ENCODE peak calls at places on chromosomes 5 and 9, in seven cellular contexts. V is right cardiac atrium; D is upper lobe of left lung; B is activated CD8-positive, alpha-beta T cell treated with anti-CD3 and anti-CD28 coated beads, Interleukin-2, amount 10 ng/mL, durations not matched to agents 7 days and 5 days; S is aorta; U is T-cell; H is naive thymus-derived CD8-positive, alpha-beta T cell. R is an unnamed sample.

GRCh38 chr9:107316795-107317661 is 33.9 kb downstream of the RAD23B start:
- ATAC-seq in U (no peak), D (no peak), H (no peak), V (no peak), S (no peak), B (no peak), R (peak)

GRCh38 chr5:50749181-50749580 is 82.7 kb downstream of the PARP8 start:
- ATAC-seq in H (no peak), V (no peak), U (no peak), S (no peak), B (no peak), D (no peak), R (no peak)

GRCh38 chr9:77764894-77765780 is 117.0 kb upstream of the GNA14 start:
- ATAC-seq in H (no peak), S (no peak), B (no peak), U (no peak), D (peak), V (no peak), R (no peak)

GRCh38 chr5:119071573-119071874 is 637 bp downstream of the DMXL1 start:
- ATAC-seq in S (peak), U (no peak), D (peak), B (no peak), V (peak), H (no peak), R (peak)

GRCh38 chr5:107092695-107093094 is 578.0 kb downstream of the EFNA5 start:
- ATAC-seq in D (no peak), U (no peak), S (no peak), B (no peak), V (no peak), H (no peak), R (no peak)

GRCh38 chr9:86903461-86904010 is 43.8 kb downstream of the GAS1 start:
- ATAC-seq in H (no peak), B (no peak), V (peak), U (no peak), S (no peak), D (no peak), R (no peak)

GRCh38 chr9:123657099-123657498 is 272.8 kb downstream of the DENND1A start:
- ATAC-seq in H (no peak), S (no peak), B (no peak), D (no peak), U (no peak), V (no peak), R (no peak)

GRCh38 chr5:35198096-35198495 is 32.2 kb downstream of the PRLR start:
- ATAC-seq in U (no peak), D (peak), S (peak), H (no peak), V (peak), B (no peak), R (no peak)

GRCh38 chr5:9838906-9839305 is 208.8 kb upstream of the TAS2R1 start:
- ATAC-seq in H (no peak), V (no peak), S (no peak), B (no peak), D (no peak), U (no peak), R (no peak)

GRCh38 chr9:715743-716400 is 125.6 kb upstream of the DMRT1 start:
- ATAC-seq in U (no peak), B (no peak), S (peak), V (peak), D (peak), H (no peak), R (no peak)

GRCh38 chr5:95879661-95880060 is 57.1 kb upstream of the GLRX start:
- ATAC-seq in H (no peak), S (no peak), B (no peak), V (no peak), D (no peak), U (no peak), R (no peak)

GRCh38 chr9:128152781-128153116 is 3.5 kb downstream of the LCN2 start:
- ATAC-seq in B (no peak), U (no peak), H (no peak), V (no peak), S (no peak), D (no peak), R (no peak)

GRCh38 chr9:124500796-124501611 is 6.2 kb downstream of the NR5A1 start:
- ATAC-seq in B (no peak), D (no peak), S (no peak), V (no peak), U (no peak), H (no peak), R (no peak)

GRCh38 chr5:51386916-51387853 is 3.9 kb downstream of the ISL1 start:
- ATAC-seq in B (no peak), V (no peak), H (no peak), U (no peak), S (peak), D (no peak), R (no peak)

GRCh38 chr9:124505901-124506346 is 1.3 kb downstream of the NR5A1 start:
- ATAC-seq in B (no peak), V (no peak), D (no peak), H (no peak), U (no peak), S (no peak), R (no peak)

GRCh38 chr9:74598874-74599273 is 101.7 kb downstream of the RORB start:
- ATAC-seq in B (no peak), H (no peak), U (no peak), D (no peak), V (no peak), S (no peak), R (no peak)

GRCh38 chr5:44679200-44679599 is 129.5 kb upstream of the MRPS30 start:
- ATAC-seq in S (peak), V (no peak), D (no peak), U (peak), H (no peak), B (no peak), R (no peak)

GRCh38 chr9:101375546-101375945 is 9.3 kb downstream of the BAAT start:
- ATAC-seq in H (no peak), S (no peak), D (peak), B (no peak), U (no peak), V (no peak), R (no peak)

GRCh38 chr5:14250094-14250777 is 107.1 kb downstream of the TRIO start:
- ATAC-seq in D (peak), H (no peak), U (no peak), B (no peak), S (peak), V (peak), R (no peak)

GRCh38 chr5:59296317-59297264 is 596.9 kb downstream of the PDE4D start:
- ATAC-seq in V (peak), H (no peak), D (peak), B (no peak), S (no peak), U (no peak), R (no peak)

GRCh38 chr5:122259995-122260394 is 52.0 kb upstream of the SNCAIP start:
- ATAC-seq in D (peak), V (no peak), B (no peak), H (no peak), U (no peak), S (peak), R (no peak)

GRCh38 chr5:81778642-81779041 is 27.7 kb upstream of the SSBP2 start:
- ATAC-seq in D (peak), B (peak), H (peak), V (peak), U (no peak), S (peak), R (no peak)

R was measured in stimulated activated memory B cell treated with anti-CD40 and anti-IgM and Interleukin-4, amounts not matched to agents 10 μg/mL and 1 μg/mL and 100 μg/mL, for 72 hours.